ENCODE peak calls at places on chromosomes 16 and 17, in four cellular contexts. One of them, this sample, is unnamed.

GRCh38 chr16:26649646-26650045 is 417.1 kb upstream of the C16orf82 start:
- DNase-seq in mucosa of descending colon: no peak
- DNase-seq in colonic mucosa: no peak
- DNase-seq in testis: no peak
- DNase-seq in this sample: no peak

GRCh38 chr17:1992541-1992940 is 32.6 kb downstream of the RTN4RL1 start:
- DNase-seq in mucosa of descending colon: no peak
- DNase-seq in colonic mucosa: no peak
- DNase-seq in testis: no peak
- DNase-seq in this sample: no peak

GRCh38 chr17:80861892-80862291 is 129.7 kb upstream of the CHMP6 start:
- DNase-seq in mucosa of descending colon: no peak
- DNase-seq in colonic mucosa: no peak
- DNase-seq in testis: peak; percentile 23
- DNase-seq in this sample: no peak

GRCh38 chr16:66001432-66001831 is 365.1 kb upstream of the CDH5 start:
- DNase-seq in mucosa of descending colon: no peak
- DNase-seq in colonic mucosa: no peak
- DNase-seq in testis: no peak
- DNase-seq in this sample: no peak

GRCh38 chr16:49637933-49638695 is 217.8 kb downstream of the ZNF423 start:
- DNase-seq in mucosa of descending colon: no peak
- DNase-seq in colonic mucosa: no peak
- DNase-seq in testis: no peak
- DNase-seq in this sample: no peak

GRCh38 chr16:53600076-53600475 is 97.1 kb upstream of the AKTIP start:
- DNase-seq in mucosa of descending colon: no peak
- DNase-seq in colonic mucosa: no peak
- DNase-seq in testis: no peak
- DNase-seq in this sample: no peak

GRCh38 chr17:61221597-61222471 is 177.8 kb upstream of the TBX2 start:
- DNase-seq in mucosa of descending colon: no peak
- DNase-seq in colonic mucosa: no peak
- DNase-seq in testis: no peak
- DNase-seq in this sample: no peak

GRCh38 chr17:81396722-81397313 is 1.6 kb downstream of the BAHCC1 start:
- DNase-seq in mucosa of descending colon: no peak
- DNase-seq in colonic mucosa: peak; percentile 60
- DNase-seq in testis: no peak
- DNase-seq in this sample: peak; percentile 73

GRCh38 chr16:72568502-72568901 is 396.5 kb upstream of the PMFBP1 start:
- DNase-seq in mucosa of descending colon: no peak
- DNase-seq in colonic mucosa: no peak
- DNase-seq in testis: no peak
- DNase-seq in this sample: no peak

GRCh38 chr17:57861000-57861736 is 11.3 kb upstream of the MRPS23 start:
- DNase-seq in mucosa of descending colon: peak; percentile 73
- DNase-seq in colonic mucosa: peak; percentile 86
- DNase-seq in testis: peak; percentile 72
- DNase-seq in this sample: peak; percentile 81

DNA sequence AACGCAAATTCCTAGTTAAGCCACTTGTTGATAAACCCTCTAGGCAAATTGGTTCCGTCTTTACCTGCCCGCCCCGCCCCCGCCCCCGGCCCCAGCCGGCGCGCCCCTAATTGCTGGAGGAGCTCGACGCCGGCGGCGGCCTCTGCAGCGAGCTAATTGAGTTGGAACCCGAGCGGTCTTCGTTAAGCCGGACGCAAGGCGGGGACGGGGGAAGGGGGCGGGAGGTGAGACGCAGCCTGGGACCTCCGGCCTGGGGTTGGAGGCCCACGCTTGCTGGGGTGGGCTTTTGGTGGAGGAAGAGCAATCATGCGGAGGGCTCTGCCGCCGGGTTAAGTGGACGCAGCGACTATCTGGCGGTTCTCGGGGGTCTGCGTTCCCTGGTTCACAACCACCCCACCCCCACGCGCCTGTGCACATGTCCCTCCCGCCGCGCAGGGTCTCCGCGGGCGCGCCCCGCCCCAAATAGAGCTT is 12.7 kb upstream of the FOXF1 start:
- DNase-seq in mucosa of descending colon: no peak
- DNase-seq in colonic mucosa: no peak
- DNase-seq in testis: no peak
- DNase-seq in this sample: no peak
- H3K4me3 ChIP-seq in mucosa of descending colon: no peak overlapping the region
- H3K4me3 ChIP-seq in colonic mucosa: peak overlapping the region; percentile 19
- H3K4me3 ChIP-seq in testis: peak overlapping the region; percentile 1
- H3K4me3 ChIP-seq in this sample: no peak overlapping the region

GRCh38 chr17:28381141-28381825 is 9.8 kb downstream of the SARM1 start:
- DNase-seq in mucosa of descending colon: peak; percentile 59
- DNase-seq in colonic mucosa: peak; percentile 54
- DNase-seq in testis: no peak
- DNase-seq in this sample: peak; percentile 62
- H3K4me3 ChIP-seq in mucosa of descending colon: no peak overlapping the region
- H3K4me3 ChIP-seq in colonic mucosa: peak overlapping the region; percentile 19
- H3K4me3 ChIP-seq in testis: peak overlapping the region; percentile 29
- H3K4me3 ChIP-seq in this sample: no peak overlapping the region

GRCh38 chr17:20010886-20011402 is 1.8 kb downstream of the SPECC1 start:
- DNase-seq in mucosa of descending colon: no peak
- DNase-seq in colonic mucosa: no peak
- DNase-seq in testis: no peak
- DNase-seq in this sample: no peak
- H3K4me3 ChIP-seq in mucosa of descending colon: no peak overlapping the region
- H3K4me3 ChIP-seq in colonic mucosa: no peak overlapping the region
- H3K4me3 ChIP-seq in testis: peak overlapping the region; percentile 81
- H3K4me3 ChIP-seq in this sample: no peak overlapping the region

DNA sequence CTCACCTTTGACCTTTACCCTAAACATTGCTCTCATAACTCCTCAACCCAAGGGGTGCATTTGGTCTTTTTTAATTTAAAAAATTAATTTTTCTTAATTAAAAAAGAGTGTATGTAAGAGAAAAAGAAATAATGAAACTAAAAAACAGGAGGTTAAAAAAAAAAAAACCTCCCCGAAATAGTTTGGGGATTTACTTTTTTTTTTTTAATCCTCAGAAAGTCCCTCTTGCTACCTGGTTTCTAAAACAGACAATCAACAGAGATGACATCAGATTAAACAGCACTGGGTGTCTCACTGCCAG is 301.3 kb downstream of the SOX9 start:
- DNase-seq in mucosa of descending colon: no peak
- DNase-seq in colonic mucosa: no peak
- DNase-seq in testis: no peak
- DNase-seq in this sample: no peak
- H3K4me3 ChIP-seq in mucosa of descending colon: no peak overlapping the region
- H3K4me3 ChIP-seq in colonic mucosa: no peak overlapping the region
- H3K4me3 ChIP-seq in testis: no peak overlapping the region
- H3K4me3 ChIP-seq in this sample: no peak overlapping the region

DNA sequence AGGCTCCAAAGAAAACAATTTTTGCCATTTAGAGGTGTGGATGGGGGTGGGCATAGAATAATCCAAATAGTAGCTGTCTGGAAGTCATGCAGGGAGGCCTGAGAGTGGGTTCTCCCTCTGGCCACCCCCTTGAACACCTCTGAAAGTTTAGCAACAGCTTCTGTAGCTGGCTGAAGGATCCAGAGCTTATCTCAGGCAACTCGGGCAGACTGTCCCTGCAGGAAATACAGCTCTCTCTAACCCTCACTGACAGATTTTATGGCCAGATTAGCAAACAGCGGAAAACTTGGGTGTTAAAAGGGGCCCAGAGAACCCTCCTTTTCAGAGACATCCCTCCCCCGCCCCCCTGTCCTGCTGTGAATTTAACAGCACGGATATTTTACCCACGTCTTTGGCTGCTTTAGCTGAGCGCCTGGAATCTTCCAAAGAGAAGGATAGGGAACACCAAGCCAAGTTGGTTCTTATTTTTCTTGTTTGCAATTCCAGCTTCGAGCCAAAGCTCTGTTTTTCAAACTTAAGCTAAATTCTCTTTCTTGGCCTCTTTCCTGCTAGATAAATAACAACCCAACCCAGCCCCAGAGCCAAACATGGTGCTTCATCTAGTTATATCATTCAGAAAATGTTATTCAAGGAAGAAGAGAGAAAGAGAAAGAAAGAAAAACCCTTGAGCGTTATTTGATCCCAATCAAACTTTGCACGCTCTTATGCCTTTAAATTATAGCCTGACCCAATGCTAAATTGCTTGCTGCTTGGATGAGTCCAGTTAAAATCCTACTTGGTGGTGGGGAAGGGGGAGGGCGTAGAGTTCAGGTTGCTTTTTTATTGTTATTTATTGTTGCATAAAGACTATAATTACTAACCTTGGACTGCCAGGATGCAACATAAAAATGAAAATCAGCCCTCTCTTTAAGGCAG is 2.3 kb upstream of the HOXB2 start:
- DNase-seq in mucosa of descending colon: peak; percentile 53
- DNase-seq in colonic mucosa: peak; percentile 61
- DNase-seq in testis: no peak
- DNase-seq in this sample: no peak
- H3K4me3 ChIP-seq in mucosa of descending colon: no peak overlapping the region
- H3K4me3 ChIP-seq in colonic mucosa: peak overlapping the region; percentile 9
- H3K4me3 ChIP-seq in testis: no peak overlapping the region
- H3K4me3 ChIP-seq in this sample: peak overlapping the region; percentile 45

DNA sequence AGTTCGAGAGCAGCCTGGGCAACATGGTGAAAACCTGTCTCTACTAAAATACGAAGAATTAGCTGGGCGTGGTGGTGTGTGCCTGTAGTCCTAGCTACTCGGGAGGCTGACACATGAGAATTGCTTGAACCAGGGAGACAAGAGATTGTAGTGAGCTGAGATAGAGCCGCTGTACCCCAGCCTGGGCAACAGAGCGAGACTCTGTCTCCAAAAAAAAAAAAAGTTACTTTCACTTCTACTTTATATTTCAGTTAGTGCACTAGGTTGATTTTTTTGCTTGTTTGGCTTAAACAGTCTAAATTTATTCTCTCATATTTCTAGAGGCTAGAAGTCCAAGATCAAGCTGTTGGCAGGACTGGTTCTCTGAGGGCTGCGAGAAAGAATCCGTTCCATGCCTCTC is 13.4 kb downstream of the CCDC102A start:
- DNase-seq in mucosa of descending colon: no peak
- DNase-seq in colonic mucosa: no peak
- DNase-seq in testis: no peak
- DNase-seq in this sample: no peak
- H3K4me3 ChIP-seq in mucosa of descending colon: no peak overlapping the region
- H3K4me3 ChIP-seq in colonic mucosa: no peak overlapping the region
- H3K4me3 ChIP-seq in testis: no peak overlapping the region
- H3K4me3 ChIP-seq in this sample: no peak overlapping the region

DNA sequence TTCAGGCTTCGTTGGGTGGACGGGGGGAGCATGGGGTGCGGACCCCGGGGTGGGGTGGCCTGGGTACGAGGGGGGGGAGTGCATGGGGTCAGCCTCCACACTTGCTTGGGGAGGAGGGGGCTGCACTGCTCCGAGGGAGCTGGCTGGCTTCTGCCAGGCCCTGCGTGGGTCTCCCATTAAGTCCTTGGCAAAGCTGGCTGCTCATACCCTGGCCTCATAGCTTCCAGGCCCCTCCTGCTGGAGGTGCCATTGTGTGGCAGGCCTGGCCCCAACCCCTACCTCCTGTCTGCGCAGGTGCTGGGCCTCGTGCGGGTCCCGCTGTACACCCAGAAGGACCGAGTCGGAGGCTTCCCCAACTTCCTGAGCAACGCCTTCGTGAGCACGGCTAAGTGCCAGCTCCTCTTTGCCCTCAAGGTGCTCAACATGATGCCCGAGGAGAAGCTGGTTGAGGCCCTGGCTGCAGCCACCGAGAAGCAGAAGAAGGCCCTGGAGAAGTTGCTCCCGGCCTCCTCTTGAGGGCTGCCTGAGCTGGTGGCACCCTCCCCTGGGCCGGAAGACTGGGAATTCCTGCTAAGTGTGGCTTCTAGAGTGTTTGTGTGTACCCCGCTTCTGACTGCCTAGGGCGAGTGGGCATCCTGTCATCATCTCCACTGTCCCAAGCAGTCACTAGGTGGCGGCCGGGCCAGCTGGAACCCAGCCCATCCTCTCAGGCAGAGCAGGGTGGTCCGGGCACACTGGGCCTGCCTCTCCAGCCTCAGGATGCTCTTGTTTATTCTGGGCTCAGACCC is 1.5 kb downstream of the NUDT16L1 start:
- DNase-seq in mucosa of descending colon: no peak
- DNase-seq in colonic mucosa: no peak
- DNase-seq in testis: no peak
- DNase-seq in this sample: peak; percentile 85
- H3K4me3 ChIP-seq in mucosa of descending colon: no peak overlapping the region
- H3K4me3 ChIP-seq in colonic mucosa: peak overlapping the region; percentile 72
- H3K4me3 ChIP-seq in testis: peak overlapping the region; percentile 88
- H3K4me3 ChIP-seq in this sample: peak overlapping the region; percentile 65

DNA sequence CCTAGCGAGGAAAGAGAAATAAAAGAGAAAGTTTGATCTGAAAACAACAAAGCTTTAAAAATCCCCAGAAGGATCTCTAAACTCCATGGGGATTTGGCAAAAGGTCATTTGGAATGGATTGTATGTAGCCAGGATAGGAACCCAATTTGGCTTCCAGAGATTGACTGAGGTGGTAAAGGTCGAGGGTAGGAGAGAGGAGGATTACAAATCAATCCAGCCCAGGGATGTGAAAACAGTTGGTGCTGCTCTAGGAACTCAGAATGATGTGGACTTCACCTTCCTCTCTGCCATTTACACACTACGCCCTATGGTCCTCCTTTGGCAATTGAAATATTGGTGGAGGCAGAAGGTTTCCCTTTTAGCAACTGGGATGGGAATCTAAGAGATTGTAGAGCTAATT is 18.8 kb upstream of the SMIM36 start:
- DNase-seq in mucosa of descending colon: no peak
- DNase-seq in colonic mucosa: no peak
- DNase-seq in testis: no peak
- DNase-seq in this sample: no peak
- H3K4me3 ChIP-seq in mucosa of descending colon: no peak overlapping the region
- H3K4me3 ChIP-seq in colonic mucosa: no peak overlapping the region
- H3K4me3 ChIP-seq in testis: no peak overlapping the region
- H3K4me3 ChIP-seq in this sample: no peak overlapping the region

GRCh38 chr17:39573447-39574298 is 34.0 kb downstream of the NEUROD2 start:
- DNase-seq in mucosa of descending colon: peak; percentile 70
- DNase-seq in colonic mucosa: peak; percentile 64
- DNase-seq in testis: peak; percentile 85
- DNase-seq in this sample: peak; percentile 91
- H3K4me3 ChIP-seq in mucosa of descending colon: peak overlapping the region; percentile 22
- H3K4me3 ChIP-seq in colonic mucosa: peak overlapping the region; percentile 58
- H3K4me3 ChIP-seq in testis: peak overlapping the region; percentile 80
- H3K4me3 ChIP-seq in this sample: peak overlapping the region; percentile 51

This sample was measured in right cardiac atrium.